ENCODE peak calls at places on chromosomes 7 and 10, in five cellular contexts. One of them, this sample, is unnamed.

GRCh38 chr10:17227367-17228080 is 517 bp upstream of the VIM start:
- DNase-seq in NCI-H1694 treated with DMSO at 0.1 percent for 48 hours: no peak
- DNase-seq in NCI-H82: no peak
- DNase-seq in AG09309: no peak
- DNase-seq in NAMALWA: peak
- DNase-seq in this sample: peak

GRCh38 chr10:71771821-71772617 is 1.3 kb downstream of the VSIR start:
- DNase-seq in NCI-H1694 treated with DMSO at 0.1 percent for 48 hours: no peak
- DNase-seq in NCI-H82: no peak
- DNase-seq in AG09309: peak
- DNase-seq in NAMALWA: no peak
- DNase-seq in this sample: no peak

GRCh38 chr7:105623906-105624305 is 42.6 kb upstream of the EFCAB10 start:
- DNase-seq in NCI-H1694 treated with DMSO at 0.1 percent for 48 hours: no peak
- DNase-seq in NCI-H82: no peak
- DNase-seq in AG09309: no peak
- DNase-seq in NAMALWA: no peak
- DNase-seq in this sample: no peak

GRCh38 chr7:143380264-143380645 is 890 bp upstream of the ZYX start:
- DNase-seq in NCI-H1694 treated with DMSO at 0.1 percent for 48 hours: peak
- DNase-seq in NCI-H82: peak
- DNase-seq in AG09309: peak
- DNase-seq in NAMALWA: peak
- DNase-seq in this sample: peak

GRCh38 chr10:66513504-66513903 is 412.3 kb upstream of the LRRTM3 start:
- DNase-seq in NCI-H1694 treated with DMSO at 0.1 percent for 48 hours: no peak
- DNase-seq in NCI-H82: no peak
- DNase-seq in AG09309: no peak
- DNase-seq in NAMALWA: no peak
- DNase-seq in this sample: no peak

GRCh38 chr10:23479798-23480473 is 41.1 kb downstream of the OTUD1 start:
- DNase-seq in NCI-H1694 treated with DMSO at 0.1 percent for 48 hours: no peak
- DNase-seq in NCI-H82: no peak
- DNase-seq in AG09309: no peak
- DNase-seq in NAMALWA: no peak
- DNase-seq in this sample: no peak

GRCh38 chr7:26583094-26583493 is 281.3 kb downstream of the SKAP2 start:
- DNase-seq in NCI-H1694 treated with DMSO at 0.1 percent for 48 hours: no peak
- DNase-seq in NCI-H82: no peak
- DNase-seq in AG09309: no peak
- DNase-seq in NAMALWA: no peak
- DNase-seq in this sample: no peak

GRCh38 chr7:157520249-157520648 is 183.4 kb downstream of the DNAJB6 start:
- DNase-seq in NCI-H1694 treated with DMSO at 0.1 percent for 48 hours: no peak
- DNase-seq in NCI-H82: no peak
- DNase-seq in AG09309: no peak
- DNase-seq in NAMALWA: no peak
- DNase-seq in this sample: peak

GRCh38 chr10:35422236-35422635 is 85.9 kb downstream of the CCNY start:
- DNase-seq in NCI-H1694 treated with DMSO at 0.1 percent for 48 hours: no peak
- DNase-seq in NCI-H82: peak
- DNase-seq in AG09309: no peak
- DNase-seq in NAMALWA: no peak
- DNase-seq in this sample: no peak

GRCh38 chr10:62980697-62981495 is 152.2 kb upstream of the NRBF2 start:
- DNase-seq in NCI-H1694 treated with DMSO at 0.1 percent for 48 hours: no peak
- DNase-seq in NCI-H82: no peak
- DNase-seq in AG09309: no peak
- DNase-seq in NAMALWA: no peak
- DNase-seq in this sample: no peak

GRCh38 chr7:25402528-25402927 is 174.2 kb upstream of the NPVF start:
- DNase-seq in NCI-H1694 treated with DMSO at 0.1 percent for 48 hours: no peak
- DNase-seq in NCI-H82: no peak
- DNase-seq in AG09309: no peak
- DNase-seq in NAMALWA: no peak
- DNase-seq in this sample: no peak

GRCh38 chr10:122051609-122052385 is 62.8 kb downstream of the TACC2 start:
- DNase-seq in NCI-H1694 treated with DMSO at 0.1 percent for 48 hours: no peak
- DNase-seq in NCI-H82: peak
- DNase-seq in AG09309: peak
- DNase-seq in NAMALWA: peak
- DNase-seq in this sample: no peak

GRCh38 chr10:61016630-61017029 is 72.6 kb upstream of the RHOBTB1 start:
- DNase-seq in NCI-H1694 treated with DMSO at 0.1 percent for 48 hours: no peak
- DNase-seq in NCI-H82: no peak
- DNase-seq in AG09309: no peak
- DNase-seq in NAMALWA: no peak
- DNase-seq in this sample: no peak

GRCh38 chr7:89623018-89623672 is 531.1 kb upstream of the STEAP1 start:
- DNase-seq in NCI-H1694 treated with DMSO at 0.1 percent for 48 hours: peak
- DNase-seq in NCI-H82: peak
- DNase-seq in AG09309: peak
- DNase-seq in NAMALWA: peak
- DNase-seq in this sample: peak

GRCh38 chr7:33671521-33672262 is 233.6 kb upstream of the BMPER start:
- DNase-seq in NCI-H1694 treated with DMSO at 0.1 percent for 48 hours: no peak
- DNase-seq in NCI-H82: no peak
- DNase-seq in AG09309: no peak
- DNase-seq in NAMALWA: peak
- DNase-seq in this sample: peak

GRCh38 chr7:6250364-6250833 is 22.0 kb downstream of the CYTH3 start:
- DNase-seq in NCI-H1694 treated with DMSO at 0.1 percent for 48 hours: no peak
- DNase-seq in NCI-H82: no peak
- DNase-seq in AG09309: no peak
- DNase-seq in NAMALWA: no peak
- DNase-seq in this sample: peak

GRCh38 chr7:107937514-107937913 is 46.5 kb downstream of the DLD start:
- DNase-seq in NCI-H1694 treated with DMSO at 0.1 percent for 48 hours: no peak
- DNase-seq in NCI-H82: no peak
- DNase-seq in AG09309: no peak
- DNase-seq in NAMALWA: no peak
- DNase-seq in this sample: no peak

GRCh38 chr10:29691564-29692064 is 56.8 kb upstream of the SVIL start:
- DNase-seq in NCI-H1694 treated with DMSO at 0.1 percent for 48 hours: no peak
- DNase-seq in NCI-H82: peak
- DNase-seq in AG09309: peak
- DNase-seq in NAMALWA: no peak
- DNase-seq in this sample: no peak

GRCh38 chr7:145665499-145666258 is 450.9 kb upstream of the CNTNAP2 start:
- DNase-seq in NCI-H1694 treated with DMSO at 0.1 percent for 48 hours: no peak
- DNase-seq in NCI-H82: no peak
- DNase-seq in AG09309: no peak
- DNase-seq in NAMALWA: no peak
- DNase-seq in this sample: no peak

This sample was measured in GM12865.